ENCODE peak calls at places on chromosomes 4 and X, in four cellular contexts. J is stimulated activated CD4-positive, alpha-beta T cell treated with anti-CD3 and anti-CD28 coated beads, Interleukin-12 subunit alpha, Interleukin-12 subunit beta, amount 100 ng/mL, for 48 hours; Z is NCI-H1092 treated with DMSO at 0.1 percent for 48 hours; S is stimulated activated CD8-positive, alpha-beta memory T cell treated with anti-CD3 and anti-CD28 coated beads, Interleukin-7, amount 100 ng/mL, for 48 hours. N is an unnamed sample.

GRCh38 chr4:30721353-30722091 is 1.4 kb downstream of the PCDH7 start:
- DNase-seq in Z (peak; percentile 34), S (no peak), J (no peak), N (peak; percentile 41)

GRCh38 chr4:140344621-140345020 is 28.8 kb upstream of the SCOC start:
- DNase-seq in Z (no peak), S (no peak), J (no peak), N (no peak)

GRCh38 chr4:151730003-151730559 is 30.7 kb downstream of the GATB start:
- DNase-seq in Z (no peak), S (no peak), J (no peak), N (no peak)

GRCh38 chrX:63503541-63503940 is 152.4 kb upstream of the SPIN4 start:
- DNase-seq in J (no peak), Z (no peak), S (no peak), N (no peak)

GRCh38 chr4:91567594-91567993 is 736.2 kb upstream of the GRID2 start:
- DNase-seq in J (no peak), S (no peak), Z (no peak), N (no peak)

GRCh38 chrX:17242470-17242869 is 132.5 kb upstream of the NHS start:
- DNase-seq in Z (peak; percentile 67), J (no peak), S (no peak), N (no peak)

GRCh38 chrX:150546711-150547153 is 21.7 kb upstream of the MTM1 start:
- DNase-seq in J (no peak), S (no peak), Z (no peak), N (no peak)

GRCh38 chrX:24553016-24553415 is 87.9 kb downstream of the PDK3 start:
- DNase-seq in J (no peak), Z (no peak), S (no peak), N (no peak)

GRCh38 chr4:8274772-8275241 is 5.3 kb downstream of the HTRA3 start:
- DNase-seq in S (no peak), J (no peak), Z (peak; percentile 35), N (peak; percentile 70)

GRCh38 chrX:148609766-148610698 is 109.6 kb downstream of the AFF2 start:
- DNase-seq in J (no peak), Z (no peak), S (no peak), N (no peak)

GRCh38 chrX:119784747-119785446 is 6.5 kb downstream of the RPL39 start:
- DNase-seq in J (peak; percentile 33), S (no peak), Z (peak; percentile 1), N (no peak)

GRCh38 chr4:28254003-28254402 is 1393.4 kb downstream of the STIM2 start:
- DNase-seq in J (no peak), S (no peak), Z (no peak), N (no peak)

GRCh38 chrX:144075432-144075831 is 191.6 kb downstream of the UBE2NL start:
- DNase-seq in J (no peak), S (no peak), Z (no peak), N (no peak)

GRCh38 chr4:88225216-88226107 is 58.9 kb downstream of the PPM1K start:
- DNase-seq in S (no peak), J (no peak), Z (no peak), N (no peak)

GRCh38 chr4:158805628-158806471 is 37.0 kb downstream of the FNIP2 start:
- DNase-seq in S (no peak), J (no peak), Z (no peak), N (peak; percentile 19)

GRCh38 chr4:57370691-57371090 is 260.5 kb upstream of the IGFBP7 start:
- DNase-seq in S (no peak), Z (no peak), J (no peak), N (no peak)

GRCh38 chrX:12693754-12694153 is 97.5 kb upstream of the PRPS2 start:
- DNase-seq in S (no peak), J (no peak), Z (no peak), N (no peak)

GRCh38 chr4:176084769-176085168 is 19.1 kb downstream of the WDR17 start:
- DNase-seq in J (no peak), Z (no peak), S (no peak), N (no peak)

GRCh38 chr4:184099541-184099966 is 118.1 kb downstream of the ENPP6 start:
- DNase-seq in J (no peak), Z (peak; percentile 13), S (no peak), N (no peak)

GRCh38 chr4:185018834-185019450 is 652 bp downstream of the HELT start:
- DNase-seq in Z (no peak), S (no peak), J (no peak), N (no peak)

GRCh38 chrX:105173071-105173470 is 47.4 kb downstream of the TEX13A start:
- DNase-seq in Z (no peak), S (no peak), J (no peak), N (no peak)

N was measured in D721Med.